ENCODE peak calls at places on chromosomes 5 and 9, in four cellular contexts. One of them, this sample, is unnamed.

GRCh38 chr9:136881691-136882108 is 4.6 kb upstream of the TRAF2 start:
- DNase-seq in neuronal stem cell: no peak
- DNase-seq in A549: no peak
- DNase-seq in skeletal muscle cell: no peak
- DNase-seq in this sample: no peak

GRCh38 chr9:131732636-131733340 is 7.1 kb downstream of the RAPGEF1 start:
- DNase-seq in skeletal muscle cell: no peak
- DNase-seq in A549: no peak
- DNase-seq in neuronal stem cell: no peak
- DNase-seq in this sample: no peak

GRCh38 chr5:7435503-7435902 is 39.6 kb downstream of the ADCY2 start:
- DNase-seq in skeletal muscle cell: no peak
- DNase-seq in A549: no peak
- DNase-seq in neuronal stem cell: no peak
- DNase-seq in this sample: no peak

GRCh38 chr5:150146862-150147579 is 8.6 kb downstream of the PDGFRB start:
- DNase-seq in A549: no peak
- DNase-seq in skeletal muscle cell: no peak
- DNase-seq in neuronal stem cell: no peak
- DNase-seq in this sample: no peak

GRCh38 chr5:108749130-108749861 is 1.6 kb downstream of the FER start:
- DNase-seq in neuronal stem cell: no peak
- DNase-seq in skeletal muscle cell: peak; percentile 25
- DNase-seq in A549: peak; percentile 38
- DNase-seq in this sample: no peak

GRCh38 chr5:172608773-172609172 is 32.3 kb upstream of the NEURL1B start:
- DNase-seq in neuronal stem cell: no peak
- DNase-seq in skeletal muscle cell: no peak
- DNase-seq in A549: no peak
- DNase-seq in this sample: no peak

GRCh38 chr9:115261656-115262081 is 143.7 kb upstream of the TNC start:
- DNase-seq in A549: peak; percentile 22
- DNase-seq in skeletal muscle cell: no peak
- DNase-seq in neuronal stem cell: no peak
- DNase-seq in this sample: no peak

GRCh38 chr9:71766663-71767062 is 1.6 kb downstream of the CEMIP2 start:
- DNase-seq in neuronal stem cell: no peak
- DNase-seq in A549: no peak
- DNase-seq in skeletal muscle cell: no peak
- DNase-seq in this sample: no peak

GRCh38 chr9:76615149-76615548 is 149.1 kb upstream of the PCA3 start:
- DNase-seq in skeletal muscle cell: no peak
- DNase-seq in neuronal stem cell: no peak
- DNase-seq in A549: no peak
- DNase-seq in this sample: no peak

GRCh38 chr9:27339661-27340295 is 42.8 kb upstream of the EQTN start:
- DNase-seq in skeletal muscle cell: no peak
- DNase-seq in neuronal stem cell: no peak
- DNase-seq in A549: no peak
- DNase-seq in this sample: no peak

GRCh38 chr5:68489556-68489955 is 274.0 kb downstream of the PIK3R1 start:
- DNase-seq in A549: no peak
- DNase-seq in neuronal stem cell: no peak
- DNase-seq in skeletal muscle cell: no peak
- DNase-seq in this sample: no peak

GRCh38 chr9:134385873-134386370 is 59.7 kb downstream of the RXRA start:
- DNase-seq in neuronal stem cell: no peak
- DNase-seq in skeletal muscle cell: no peak
- DNase-seq in A549: no peak
- DNase-seq in this sample: no peak

GRCh38 chr5:159878988-159879471 is 37.3 kb upstream of the ADRA1B start:
- DNase-seq in skeletal muscle cell: peak; percentile 88
- DNase-seq in A549: peak; percentile 71
- DNase-seq in neuronal stem cell: peak; percentile 67
- DNase-seq in this sample: peak; percentile 37

GRCh38 chr5:97071993-97072392 is 70.4 kb downstream of the LIX1 start:
- DNase-seq in skeletal muscle cell: no peak
- DNase-seq in A549: no peak
- DNase-seq in neuronal stem cell: no peak
- DNase-seq in this sample: no peak

GRCh38 chr9:93587651-93588347 is 11.4 kb downstream of the PHF2 start:
- DNase-seq in neuronal stem cell: no peak
- DNase-seq in skeletal muscle cell: no peak
- DNase-seq in A549: no peak
- DNase-seq in this sample: no peak

GRCh38 chr5:111853748-111854147 is 96.8 kb upstream of the NREP start:
- DNase-seq in neuronal stem cell: no peak
- DNase-seq in A549: no peak
- DNase-seq in skeletal muscle cell: no peak
- DNase-seq in this sample: no peak

GRCh38 chr9:34559616-34560546 is 29.6 kb downstream of the CNTFR start:
- DNase-seq in skeletal muscle cell: no peak
- DNase-seq in A549: peak; percentile 50
- DNase-seq in neuronal stem cell: no peak
- DNase-seq in this sample: no peak

GRCh38 chr9:88702985-88703384 is 168.0 kb downstream of the NXNL2 start:
- DNase-seq in neuronal stem cell: no peak
- DNase-seq in A549: no peak
- DNase-seq in skeletal muscle cell: no peak
- DNase-seq in this sample: no peak

GRCh38 chr5:80193421-80193820 is 62.4 kb downstream of the SERINC5 start:
- DNase-seq in skeletal muscle cell: no peak
- DNase-seq in A549: no peak
- DNase-seq in neuronal stem cell: no peak
- DNase-seq in this sample: no peak

GRCh38 chr5:80191991-80192398 is 63.9 kb downstream of the SERINC5 start:
- DNase-seq in neuronal stem cell: no peak
- DNase-seq in skeletal muscle cell: no peak
- DNase-seq in A549: no peak
- DNase-seq in this sample: no peak

GRCh38 chr5:80191397-80191796 is 64.5 kb downstream of the SERINC5 start:
- DNase-seq in skeletal muscle cell: no peak
- DNase-seq in neuronal stem cell: no peak
- DNase-seq in A549: no peak
- DNase-seq in this sample: no peak

GRCh38 chr5:80190960-80191359 is 64.9 kb downstream of the SERINC5 start:
- DNase-seq in A549: no peak
- DNase-seq in skeletal muscle cell: no peak
- DNase-seq in neuronal stem cell: no peak
- DNase-seq in this sample: no peak

GRCh38 chr5:80192507-80193241 is 63.2 kb downstream of the SERINC5 start:
- DNase-seq in skeletal muscle cell: no peak
- DNase-seq in A549: no peak
- DNase-seq in neuronal stem cell: no peak
- DNase-seq in this sample: peak; percentile 26
- H3K4me3 ChIP-seq in skeletal muscle cell: no peak overlapping the region
- H3K4me3 ChIP-seq in A549: no peak overlapping the region
- H3K4me3 ChIP-seq in neuronal stem cell: no peak overlapping the region
- H3K4me3 ChIP-seq in this sample: no peak overlapping the region

DNA sequence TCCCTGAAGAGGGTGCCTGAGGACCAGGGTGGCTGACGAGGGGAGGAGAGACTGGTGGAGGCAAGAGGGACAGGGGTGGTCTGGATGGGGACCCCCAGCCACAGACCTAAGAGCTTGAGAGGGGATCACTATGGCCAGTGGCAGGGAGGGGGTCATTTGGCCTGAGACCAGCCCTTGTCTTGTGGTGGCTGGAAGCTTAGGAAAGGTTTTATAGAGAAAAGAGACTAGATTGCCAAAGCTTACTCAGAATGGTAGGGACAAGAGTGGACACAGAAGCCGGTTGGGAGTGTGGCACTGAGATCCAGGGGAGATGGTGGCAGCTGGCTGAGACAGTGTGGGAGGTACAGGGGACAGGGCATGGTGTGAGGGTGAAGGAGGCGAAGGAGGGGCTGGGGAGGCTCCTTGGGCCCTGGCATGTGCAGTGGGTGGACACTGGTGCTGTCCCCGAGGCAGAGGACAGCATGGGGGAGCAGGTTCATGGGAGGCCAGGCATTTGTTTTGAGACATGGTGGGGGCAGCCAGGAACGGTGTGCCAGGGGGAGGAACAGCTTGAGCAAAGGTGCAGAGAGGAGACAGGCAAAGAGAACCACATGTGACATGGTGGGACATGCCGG is 123.0 kb downstream of the C9orf50 start:
- DNase-seq in A549: no peak
- DNase-seq in neuronal stem cell: no peak
- DNase-seq in skeletal muscle cell: no peak
- DNase-seq in this sample: no peak
- H3K4me3 ChIP-seq in A549: peak overlapping the region; percentile 63
- H3K4me3 ChIP-seq in neuronal stem cell: no peak overlapping the region
- H3K4me3 ChIP-seq in skeletal muscle cell: peak overlapping the region; percentile 61
- H3K4me3 ChIP-seq in this sample: peak overlapping the region; percentile 82

GRCh38 chr5:53048248-53048647 is 59.1 kb downstream of the ITGA2 start:
- DNase-seq in neuronal stem cell: no peak
- DNase-seq in skeletal muscle cell: no peak
- DNase-seq in A549: no peak
- DNase-seq in this sample: no peak
- H3K4me3 ChIP-seq in neuronal stem cell: no peak overlapping the region
- H3K4me3 ChIP-seq in skeletal muscle cell: no peak overlapping the region
- H3K4me3 ChIP-seq in A549: no peak overlapping the region
- H3K4me3 ChIP-seq in this sample: no peak overlapping the region

GRCh38 chr5:965604-966344 is 42.8 kb upstream of the NKD2 start:
- DNase-seq in skeletal muscle cell: no peak
- DNase-seq in neuronal stem cell: no peak
- DNase-seq in A549: no peak
- DNase-seq in this sample: no peak
- H3K4me3 ChIP-seq in skeletal muscle cell: no peak overlapping the region
- H3K4me3 ChIP-seq in neuronal stem cell: no peak overlapping the region
- H3K4me3 ChIP-seq in A549: no peak overlapping the region
- H3K4me3 ChIP-seq in this sample: no peak overlapping the region

DNA sequence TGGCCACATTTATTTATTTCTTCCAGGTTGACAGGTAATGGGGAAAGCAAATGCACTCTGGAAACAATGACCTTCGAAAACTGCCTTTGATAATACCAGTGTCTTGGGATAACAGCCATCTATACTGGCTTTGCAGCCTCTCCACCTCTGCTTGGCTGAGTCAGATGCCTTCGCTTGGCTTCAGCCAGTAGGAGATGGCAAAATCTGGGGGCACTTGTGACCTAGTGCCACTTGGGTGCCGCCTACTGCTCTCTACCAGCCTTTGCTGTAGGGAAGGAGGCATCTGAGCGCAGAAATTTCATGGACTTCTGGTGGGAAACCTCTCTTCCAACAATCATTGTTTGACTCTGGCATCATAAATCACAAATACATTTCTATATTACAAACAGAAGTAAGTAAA is 21.8 kb downstream of the FYB1 start:
- DNase-seq in neuronal stem cell: no peak
- DNase-seq in skeletal muscle cell: no peak
- DNase-seq in A549: peak; percentile 46
- DNase-seq in this sample: no peak
- H3K4me3 ChIP-seq in neuronal stem cell: no peak overlapping the region
- H3K4me3 ChIP-seq in skeletal muscle cell: no peak overlapping the region
- H3K4me3 ChIP-seq in A549: no peak overlapping the region
- H3K4me3 ChIP-seq in this sample: no peak overlapping the region